ENCODE peak calls at places on chromosomes 3 and 15, in eight cellular contexts. D is psoas muscle, P is heart left ventricle, J is uterus, U is neuronal stem cell, Q is mesendoderm, C is ovary, H is pancreas. K is an unnamed sample. For H3K4me1 and H3K27me3, the result is how much of the 10 kb centered on the place peaks cover.

GRCh38 chr3:45783667-45784066 is 12.7 kb downstream of the SLC6A20 start:
- DNase-seq in D (no peak), P (no peak), J (no peak), U (no peak), Q (peak), C (no peak), H (no peak), K (no peak)

GRCh38 chr15:32838820-32839219 is 121.0 kb downstream of the GREM1 start:
- DNase-seq in D (peak), P (no peak), J (no peak), U (no peak), Q (no peak), C (no peak), H (peak), K (no peak)

GRCh38 chr3:115239717-115240116 is 92.6 kb upstream of the ZBTB20 start:
- DNase-seq in D (peak), P (peak), J (peak), U (no peak), Q (no peak), C (peak), H (peak), K (no peak)

GRCh38 chr3:58164199-58164879 is 46.4 kb downstream of the DNASE1L3 start:
- DNase-seq in D (peak), P (peak), J (peak), U (no peak), Q (no peak), C (peak), H (peak), K (peak)

GRCh38 chr15:49190586-49190985 is 20.5 kb downstream of the GALK2 start:
- DNase-seq in D (no peak), P (no peak), J (no peak), U (no peak), Q (no peak), C (no peak), H (no peak), K (no peak)

GRCh38 chr3:27559835-27560234 is 75.7 kb upstream of the SLC4A7 start:
- DNase-seq in D (peak), P (peak), J (peak), U (no peak), Q (peak), C (no peak), H (no peak), K (no peak)

GRCh38 chr3:17179381-17180205 is 294.8 kb downstream of the PLCL2 start:
- DNase-seq in D (no peak), P (peak), J (no peak), U (no peak), Q (no peak), C (no peak), H (no peak), K (no peak)

GRCh38 chr3:128551872-128552271 is 58.9 kb upstream of the GATA2 start:
- DNase-seq in D (no peak), P (no peak), J (no peak), U (no peak), Q (no peak), C (no peak), H (no peak), K (no peak)

GRCh38 chr15:34318277-34319079 is 19.1 kb downstream of the SLC12A6 start:
- DNase-seq in D (peak), P (peak), J (peak), U (peak), Q (peak), C (peak), H (peak), K (peak)

GRCh38 chr3:190909908-190910307 is 47.4 kb upstream of the GMNC start:
- DNase-seq in D (no peak), P (no peak), J (no peak), U (no peak), Q (no peak), C (no peak), H (no peak), K (no peak)

GRCh38 chr3:182692021-182692420 is 101.3 kb upstream of the ATP11B start:
- DNase-seq in D (no peak), P (no peak), J (no peak), U (no peak), Q (no peak), C (no peak), H (no peak), K (no peak)

GRCh38 chr3:114508976-114509375 is 215.1 kb downstream of the TIGIT start:
- DNase-seq in D (no peak), P (no peak), J (no peak), U (no peak), Q (peak), C (no peak), H (no peak), K (no peak)

GRCh38 chr3:146382386-146382785 is 87.0 kb downstream of the PLSCR2 start:
- DNase-seq in D (no peak), P (no peak), J (no peak), U (no peak), Q (peak), C (no peak), H (no peak), K (no peak)

GRCh38 chr3:177905173-177905894 is 630.9 kb upstream of the KCNMB2 start:
- DNase-seq in D (no peak), P (no peak), J (no peak), U (no peak), Q (peak), C (no peak), H (no peak), K (no peak)

GRCh38 chr3:179234244-179234643 is 16.7 kb downstream of the KCNMB3 start:
- DNase-seq in D (no peak), P (no peak), J (no peak), U (no peak), Q (no peak), C (no peak), H (no peak), K (no peak)

GRCh38 chr3:157718835-157719234 is 215.6 kb upstream of the VEPH1 start:
- DNase-seq in D (no peak), P (no peak), J (no peak), U (no peak), Q (peak), C (no peak), H (no peak), K (no peak)

GRCh38 chr15:31004220-31004733 is 12.8 kb upstream of the MTMR10 start:
- DNase-seq in D (no peak), P (peak), J (no peak), U (no peak), Q (peak), C (no peak), H (no peak), K (no peak)

GRCh38 chr3:15500107-15500724 is 21.3 kb downstream of the COLQ start:
- DNase-seq in D (no peak), P (no peak), J (no peak), U (no peak), Q (no peak), C (no peak), H (no peak), K (no peak)

GRCh38 chr3:166372571-166373106 is 535.4 kb upstream of the BCHE start:
- DNase-seq in D (no peak), P (no peak), J (no peak), U (no peak), Q (no peak), C (no peak), H (no peak), K (no peak)

GRCh38 chr3:172591876-172592771 is 68.9 kb upstream of the TNFSF10 start:
- DNase-seq in D (no peak), P (no peak), J (no peak), U (no peak), Q (no peak), C (no peak), H (no peak), K (no peak)

GRCh38 chr15:79164465-79164864 is 73.9 kb upstream of the RASGRF1 start:
- DNase-seq in D (no peak), P (no peak), J (no peak), U (no peak), Q (no peak), C (no peak), H (no peak), K (no peak)

GRCh38 chr3:116423365-116423764 is 21.9 kb downstream of the LSAMP start:
- DNase-seq in D (no peak), P (no peak), J (no peak), U (peak), Q (no peak), C (no peak), H (no peak), K (no peak)

GRCh38 chr3:148938931-148939330 is 52.4 kb upstream of the GYG1 start:
- DNase-seq in D (no peak), P (no peak), J (no peak), U (no peak), Q (no peak), C (no peak), H (no peak), K (no peak)

GRCh38 chr3:160038862-160039562 is 50.4 kb downstream of the IL12A start:
- DNase-seq in D (no peak), P (no peak), J (no peak), U (peak), Q (peak), C (no peak), H (peak), K (peak)

GRCh38 chr15:100457201-100457600 is 71.5 kb downstream of the CERS3 start:
- DNase-seq in D (no peak), P (no peak), J (no peak), U (peak), Q (peak), C (no peak), H (no peak), K (no peak)

GRCh38 chr3:59609967-59610366 is 560.1 kb upstream of the CFAP20DC start:
- DNase-seq in D (peak), P (no peak), J (no peak), U (no peak), Q (no peak), C (no peak), H (no peak), K (peak)

GRCh38 chr15:25805006-25805405 is 58.1 kb downstream of the ATP10A start:
- DNase-seq in D (no peak), P (no peak), J (no peak), U (no peak), Q (no peak), C (no peak), H (no peak), K (no peak)

GRCh38 chr15:80838012-80838411 is 58.8 kb downstream of the CEMIP start:
- DNase-seq in D (no peak), P (no peak), J (no peak), U (no peak), Q (no peak), C (no peak), H (no peak), K (no peak)

GRCh38 chr15:80835338-80835737 is 56.2 kb downstream of the CEMIP start:
- DNase-seq in D (no peak), P (no peak), J (no peak), U (no peak), Q (peak), C (peak), H (no peak), K (no peak)

GRCh38 chr15:80838666-80839065 is 59.5 kb downstream of the CEMIP start:
- DNase-seq in D (no peak), P (no peak), J (no peak), U (no peak), Q (no peak), C (no peak), H (no peak), K (no peak)

GRCh38 chr15:80836223-80836622 is 57.1 kb downstream of the CEMIP start:
- DNase-seq in D (no peak), P (no peak), J (no peak), U (no peak), Q (no peak), C (no peak), H (no peak), K (no peak)

DNA sequence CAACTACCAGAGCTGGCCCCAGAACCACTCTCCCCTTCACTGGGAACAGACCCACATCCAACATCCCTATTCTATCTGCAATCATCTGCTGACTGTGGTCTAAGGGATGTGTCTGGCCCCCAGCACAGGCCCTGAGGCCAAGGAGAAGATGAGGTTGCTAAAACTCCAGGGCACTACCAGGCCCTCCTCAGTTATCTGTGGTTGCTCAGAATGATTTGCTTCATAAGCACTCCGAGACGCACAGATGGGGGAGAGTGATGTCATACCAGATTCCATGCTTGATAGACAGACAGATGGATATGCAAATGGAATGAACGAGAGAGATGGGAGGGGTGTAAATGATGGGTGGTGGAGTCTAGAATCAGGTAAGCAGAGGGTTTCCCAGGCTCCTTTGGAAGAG is 57.8 kb downstream of the CEMIP start:
- DNase-seq in D (no peak), P (no peak), J (no peak), U (no peak), Q (no peak), C (no peak), H (no peak), K (no peak)
- H3K4me1 ChIP-seq in D (under half), P (under half), J (under half), U (under half), Q (under half), C (under half), H (under half), K (under half)

GRCh38 chr3:42498791-42499477 is 3.5 kb upstream of the VIPR1 start:
- DNase-seq in D (no peak), P (no peak), J (no peak), U (no peak), Q (no peak), C (no peak), H (no peak), K (no peak)

GRCh38 chr3:42498034-42498433 is 4.4 kb upstream of the VIPR1 start:
- DNase-seq in D (no peak), P (no peak), J (no peak), U (no peak), Q (no peak), C (no peak), H (no peak), K (no peak)

GRCh38 chr3:42499478-42499871 is 3.0 kb upstream of the VIPR1 start:
- DNase-seq in D (no peak), P (no peak), J (no peak), U (no peak), Q (no peak), C (no peak), H (no peak), K (no peak)

GRCh38 chr3:42495393-42495792 is 7.0 kb upstream of the VIPR1 start:
- DNase-seq in D (no peak), P (no peak), J (no peak), U (no peak), Q (no peak), C (no peak), H (no peak), K (no peak)

DNA sequence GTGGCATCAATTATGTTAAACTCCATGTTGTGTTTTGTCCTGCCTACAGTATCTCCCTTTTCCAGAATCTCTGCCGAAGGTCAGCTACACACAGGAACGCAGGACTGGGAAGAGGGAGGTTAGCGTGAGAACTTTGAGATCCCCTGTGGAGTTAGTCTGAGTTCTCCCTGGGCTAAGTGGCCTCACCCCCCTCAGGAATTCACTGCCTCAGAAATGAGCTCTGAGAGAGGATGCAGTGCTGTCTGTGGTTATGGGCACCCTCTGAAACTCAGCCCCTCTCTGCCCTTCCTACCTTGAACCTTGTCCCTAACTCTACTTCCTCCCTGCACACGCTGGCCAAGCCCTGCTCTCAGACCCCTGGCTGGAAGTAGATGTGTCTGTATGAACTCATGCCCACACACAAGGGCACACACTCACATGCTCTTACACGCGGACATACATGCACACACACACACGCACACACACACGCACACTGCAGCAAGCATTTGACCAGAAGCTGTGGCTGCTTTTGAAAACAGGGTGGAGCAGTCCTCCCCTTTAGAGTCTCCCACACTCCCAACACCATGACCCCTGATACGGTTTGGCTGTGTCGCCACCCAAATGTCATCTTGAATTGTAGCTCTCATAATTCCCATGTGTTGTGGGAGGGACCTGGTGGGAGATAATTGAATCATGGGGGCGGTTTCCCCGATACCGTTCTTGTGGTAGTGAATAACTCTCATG is 5.3 kb upstream of the VIPR1 start:
- DNase-seq in D (no peak), P (no peak), J (no peak), U (peak), Q (peak), C (no peak), H (no peak), K (no peak)
- H3K27me3 ChIP-seq in D (under half), P (under half), J (under half), U (under half), Q (under half), C (under half), H (under half), K (under half)

DNA sequence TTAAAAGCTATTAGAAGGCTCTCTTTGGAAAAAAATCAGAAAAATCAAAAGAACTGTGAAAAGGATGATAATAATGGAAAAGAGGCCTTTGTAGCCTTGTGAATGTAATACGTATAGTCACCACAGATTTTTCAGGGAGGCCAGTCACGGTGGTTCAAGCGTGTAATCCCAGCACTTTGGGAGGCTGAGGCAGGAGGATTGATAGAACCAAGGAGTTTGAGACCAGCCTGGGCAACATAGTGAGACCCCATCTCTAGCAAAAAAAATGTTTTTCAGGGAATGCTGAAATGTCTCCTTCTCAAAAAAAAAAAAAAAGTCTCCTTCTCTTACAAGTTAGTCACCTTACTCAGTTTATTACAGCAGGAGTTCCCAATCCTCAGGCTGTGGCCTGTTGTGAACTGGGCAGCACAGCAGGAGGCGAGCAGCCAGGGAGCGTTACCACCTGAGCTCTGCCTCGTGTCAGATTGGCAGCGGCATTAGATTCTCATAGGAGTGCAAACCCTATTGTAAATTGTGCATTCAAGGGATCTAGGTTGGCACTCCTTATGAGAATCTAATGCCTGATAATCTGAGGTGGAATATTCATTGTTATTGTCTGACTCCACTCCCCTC is 15.9 kb downstream of the ARIH1 start:
- DNase-seq in D (no peak), P (no peak), J (no peak), U (no peak), Q (no peak), C (no peak), H (peak), K (no peak)
- H3K4me1 ChIP-seq in D (half or more), P (half or more), J (under half), U (under half), Q (under half), C (under half), H (half or more), K (half or more)

GRCh38 chr15:89365457-89366055 is 30.9 kb upstream of the POLG start:
- DNase-seq in D (no peak), P (no peak), J (no peak), U (no peak), Q (no peak), C (no peak), H (no peak), K (no peak)
- H3K27me3 ChIP-seq in D (under half), P (half or more), J (under half), U (half or more), Q (half or more), C (under half), H (under half), K (half or more)

GRCh38 chr3:152350764-152351163 is 82.0 kb downstream of the MBNL1 start:
- DNase-seq in D (no peak), P (no peak), J (no peak), U (no peak), Q (no peak), C (no peak), H (no peak), K (no peak)
- H3K4me1 ChIP-seq in D (half or more), P (half or more), J (under half), U (under half), Q (under half), C (under half), H (under half), K (under half)

DNA sequence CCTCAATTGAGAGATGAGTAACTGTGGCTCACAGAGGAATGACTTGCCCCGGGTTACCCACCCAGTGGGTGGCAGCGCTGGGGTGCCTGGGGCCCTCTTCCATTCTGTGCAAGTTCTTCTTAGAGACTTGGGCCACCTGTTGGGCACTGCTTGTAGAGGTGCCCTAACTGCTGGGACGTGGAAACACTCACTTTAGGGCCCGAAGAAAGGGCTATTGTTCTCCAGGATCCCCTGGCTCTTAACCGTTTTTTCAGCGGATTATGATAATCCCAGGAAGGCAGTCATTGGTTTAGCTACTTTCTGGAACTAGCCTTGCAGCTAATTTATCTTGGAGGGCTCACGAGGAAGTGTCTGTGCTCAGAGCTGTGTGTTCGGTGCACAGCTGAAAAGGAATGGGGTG is 66.0 kb upstream of the GCNT3 start:
- DNase-seq in D (no peak), P (no peak), J (no peak), U (no peak), Q (peak), C (no peak), H (no peak), K (no peak)
- H3K27me3 ChIP-seq in D (under half), P (under half), J (under half), U (under half), Q (under half), C (under half), H (under half), K (under half)

GRCh38 chr15:29832709-29833108 is 10.4 kb upstream of the TJP1 start:
- DNase-seq in D (no peak), P (no peak), J (no peak), U (no peak), Q (no peak), C (no peak), H (no peak), K (no peak)
- H3K4me1 ChIP-seq in D (under half), P (under half), J (under half), U (under half), Q (under half), C (under half), H (under half), K (under half)

DNA sequence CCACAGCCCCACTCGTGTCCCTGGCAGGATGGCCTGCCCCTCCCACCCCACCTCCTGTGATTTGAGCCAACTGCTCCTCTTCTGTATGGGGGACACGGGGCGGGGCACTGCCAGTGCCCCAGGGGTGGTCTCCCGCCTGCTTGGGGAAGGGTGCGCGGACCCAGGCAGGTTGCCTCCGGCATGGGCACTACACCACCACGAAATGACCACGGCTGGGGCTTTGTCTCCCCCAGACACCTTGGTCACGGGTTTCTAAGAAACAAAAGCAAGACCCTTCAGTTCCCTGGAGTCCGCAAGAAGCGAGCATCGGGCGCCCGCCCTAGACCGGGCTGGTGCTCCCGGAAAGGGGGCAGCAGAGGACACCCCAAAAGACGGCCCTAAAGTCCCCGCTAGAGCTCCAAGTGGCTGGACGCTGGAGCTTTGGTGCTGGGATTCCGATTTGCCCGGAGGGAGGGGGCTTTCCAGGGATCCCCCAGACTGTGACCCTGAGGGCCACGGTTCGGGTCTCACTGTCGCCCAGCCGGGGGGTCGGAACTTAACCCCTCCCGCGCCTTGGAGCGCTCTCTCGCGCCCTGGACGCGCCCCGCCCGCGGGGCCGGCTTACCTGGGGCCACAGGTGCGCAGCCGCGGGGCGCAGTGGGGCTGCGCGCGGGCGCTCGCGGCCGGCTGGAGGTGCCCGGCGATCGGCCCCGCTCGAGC is 219.5 kb upstream of the PRICKLE2 start:
- DNase-seq in D (no peak), P (no peak), J (no peak), U (no peak), Q (no peak), C (peak), H (no peak), K (no peak)
- H3K27me3 ChIP-seq in D (under half), P (half or more), J (under half), U (under half), Q (under half), C (under half), H (under half), K (under half)